ENCODE peak calls at places on chromosome 16, in four cellular contexts. Q, H, K and I are unnamed samples.

GRCh38 chr16:28491080-28491969 is 549 bp downstream of the CLN3 start:
- DNase-seq in Q (peak; percentile 82), K (peak; percentile 72), H (no peak), I (peak; percentile 76)

GRCh38 chr16:3503513-3503912 is 2.7 kb downstream of the CLUAP1 start:
- DNase-seq in Q (peak; percentile 48), H (peak; percentile 73), K (no peak), I (peak; percentile 37)

GRCh38 chr16:54936979-54937672 is 6.5 kb downstream of the IRX5 start:
- DNase-seq in K (no peak), H (no peak), Q (peak; percentile 85), I (peak; percentile 90)

GRCh38 chr16:3119701-3120408 is 7.5 kb downstream of the ZNF205 start:
- DNase-seq in Q (no peak), K (no peak), H (no peak), I (peak; percentile 57)

GRCh38 chr16:23319861-23320615 is 17.9 kb downstream of the SCNN1B start:
- DNase-seq in Q (no peak), H (no peak), K (no peak), I (no peak)

GRCh38 chr16:87938412-87938949 is 2.2 kb upstream of the CA5A start:
- DNase-seq in K (no peak), Q (no peak), H (no peak), I (no peak)

GRCh38 chr16:85995591-85996461 is 96.9 kb downstream of the IRF8 start:
- DNase-seq in Q (peak; percentile 50), K (no peak), H (no peak), I (no peak)

GRCh38 chr16:82987767-82988166 is 361.0 kb downstream of the CDH13 start:
- DNase-seq in Q (no peak), K (no peak), H (no peak), I (no peak)

GRCh38 chr16:31094088-31094423 is 541 bp downstream of the VKORC1 start:
- DNase-seq in Q (peak; percentile 68), H (no peak), K (no peak), I (no peak)

GRCh38 chr16:69110406-69110805 is 5.0 kb downstream of the HAS3 start:
- DNase-seq in K (no peak), H (no peak), Q (no peak), I (peak; percentile 15)

GRCh38 chr16:30166202-30166902 is 17.1 kb upstream of the CORO1A start:
- DNase-seq in Q (no peak), K (no peak), H (no peak), I (no peak)

GRCh38 chr16:84511821-84512220 is 7.4 kb upstream of the MEAK7 start:
- DNase-seq in H (no peak), Q (peak; percentile 46), K (no peak), I (peak; percentile 40)

GRCh38 chr16:75189638-75190245 is 17.2 kb downstream of the CTRB2 start:
- DNase-seq in Q (no peak), K (no peak), H (no peak), I (no peak)

GRCh38 chr16:17476414-17477259 is 5.9 kb upstream of the XYLT1 start:
- DNase-seq in H (peak; percentile 30), K (no peak), Q (no peak), I (no peak)

GRCh38 chr16:46811682-46812081 is 19.3 kb downstream of the C16orf87 start:
- DNase-seq in H (no peak), Q (no peak), K (no peak), I (no peak)

GRCh38 chr16:52050418-52050817 is 496.5 kb downstream of the TOX3 start:
- DNase-seq in K (no peak), H (no peak), Q (no peak), I (no peak)

GRCh38 chr16:2751577-2752034 is 832 bp upstream of the SRRM2 start:
- DNase-seq in H (no peak), K (no peak), Q (no peak), I (no peak)

GRCh38 chr16:2740476-2740875 is 12.0 kb upstream of the SRRM2 start:
- DNase-seq in Q (no peak), H (no peak), K (no peak), I (no peak)

GRCh38 chr16:55703003-55704001 is 47.5 kb downstream of the SLC6A2 start:
- DNase-seq in K (no peak), Q (no peak), H (no peak), I (no peak)

GRCh38 chr16:65965632-65966031 is 400.9 kb upstream of the CDH5 start:
- DNase-seq in H (no peak), K (no peak), Q (no peak), I (no peak)

GRCh38 chr16:85800321-85800669 is 800 bp downstream of the COX4I1 start:
- DNase-seq in H (peak; percentile 80), Q (no peak), K (no peak), I (no peak)

GRCh38 chr16:47524007-47524405 is 62.9 kb downstream of the PHKB start:
- DNase-seq in K (no peak), H (no peak), Q (no peak), I (no peak)

GRCh38 chr16:30458561-30459394 is 13.1 kb upstream of the SEPHS2 start:
- DNase-seq in Q (no peak), K (no peak), H (peak; percentile 76), I (peak; percentile 84)

GRCh38 chr16:29857133-29857760 is 5.8 kb downstream of the CDIPT start:
- DNase-seq in K (no peak), Q (no peak), H (no peak), I (no peak)

GRCh38 chr16:48978501-48978900 is 303.1 kb downstream of the CBLN1 start:
- DNase-seq in Q (no peak), K (no peak), H (no peak), I (no peak)

GRCh38 chr16:89599451-89599858 is 14.0 kb upstream of the DPEP1 start:
- DNase-seq in Q (peak; percentile 55), K (no peak), H (peak; percentile 59), I (no peak)

GRCh38 chr16:74936902-74937560 is 47.9 kb downstream of the WDR59 start:
- DNase-seq in H (no peak), K (no peak), Q (no peak), I (no peak)

GRCh38 chr16:58882292-58882691 is 148.2 kb upstream of the GOT2 start:
- DNase-seq in H (no peak), K (no peak), Q (no peak), I (no peak)

GRCh38 chr16:48531011-48531962 is 78.7 kb downstream of the N4BP1 start:
- DNase-seq in K (no peak), Q (peak; percentile 74), H (no peak), I (peak; percentile 23)

GRCh38 chr16:82631701-82632685 is 5.2 kb downstream of the CDH13 start:
- DNase-seq in Q (no peak), H (no peak), K (peak; percentile 70), I (no peak)

GRCh38 chr16:11521019-11521418 is 65.7 kb downstream of the LITAF start:
- DNase-seq in Q (no peak), H (no peak), K (no peak), I (no peak)
- H3K27ac ChIP-seq in Q (no peak overlapping the region), H (no peak overlapping the region), K (no peak overlapping the region), I (no peak overlapping the region)

DNA sequence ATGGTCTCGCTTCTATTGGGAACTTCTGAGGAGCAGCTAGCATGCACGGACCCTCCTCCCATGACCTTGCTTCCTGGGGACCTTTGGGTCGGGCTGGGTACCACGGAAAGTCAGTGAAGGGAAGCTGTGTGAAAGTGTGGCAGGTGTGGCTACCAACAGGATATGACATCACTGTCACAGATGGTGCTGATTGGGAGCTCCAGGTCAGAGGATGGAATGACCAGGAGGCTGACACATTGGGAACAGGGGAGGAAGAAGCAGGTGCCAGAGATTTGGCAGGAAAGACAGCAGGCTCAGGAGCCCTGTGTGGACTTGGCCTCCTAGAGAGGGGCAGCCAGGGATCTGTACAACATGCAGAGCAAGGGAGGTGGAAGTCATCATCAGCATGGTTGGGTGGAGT is 34.0 kb downstream of the CPNE2 start:
- DNase-seq in Q (no peak), K (no peak), H (no peak), I (no peak)
- H3K4me3 ChIP-seq in Q (no peak overlapping the region), K (no peak overlapping the region), H (no peak overlapping the region), I (no peak overlapping the region)

GRCh38 chr16:1312903-1313302 is 3.5 kb downstream of the UBE2I start:
- DNase-seq in H (peak; percentile 15), K (no peak), Q (no peak), I (no peak)
- H3K27ac ChIP-seq in H (no peak overlapping the region), K (no peak overlapping the region), Q (no peak overlapping the region), I (no peak overlapping the region)

DNA sequence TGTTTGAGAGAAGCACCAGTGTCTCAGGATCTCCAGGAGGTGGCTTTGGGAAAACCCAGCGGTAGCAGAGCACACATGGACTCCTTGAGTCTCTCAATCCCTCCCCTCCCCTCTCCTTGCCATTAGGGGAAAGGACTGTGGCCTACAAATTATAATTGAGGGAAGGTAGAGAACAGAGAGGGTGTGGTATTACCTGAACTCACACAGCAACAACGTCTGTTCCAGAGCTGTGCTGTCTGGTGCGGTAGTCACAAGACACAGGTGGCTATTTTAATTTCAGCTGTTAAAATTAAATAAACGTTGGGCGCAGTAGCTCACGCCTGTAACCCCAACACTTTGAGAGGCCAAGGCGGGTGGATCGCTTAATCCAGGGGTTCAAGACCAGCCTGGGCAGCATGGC is 110.2 kb downstream of the ABCC6 start:
- DNase-seq in H (no peak), K (no peak), Q (no peak), I (no peak)
- H3K4me3 ChIP-seq in H (no peak overlapping the region), K (no peak overlapping the region), Q (no peak overlapping the region), I (no peak overlapping the region)

GRCh38 chr16:57419506-57419905 is 14.9 kb downstream of the CCL17 start:
- DNase-seq in Q (no peak), K (no peak), H (no peak), I (no peak)
- H3K27ac ChIP-seq in Q (no peak overlapping the region), K (peak overlapping the region; percentile 82), H (no peak overlapping the region), I (no peak overlapping the region)

DNA sequence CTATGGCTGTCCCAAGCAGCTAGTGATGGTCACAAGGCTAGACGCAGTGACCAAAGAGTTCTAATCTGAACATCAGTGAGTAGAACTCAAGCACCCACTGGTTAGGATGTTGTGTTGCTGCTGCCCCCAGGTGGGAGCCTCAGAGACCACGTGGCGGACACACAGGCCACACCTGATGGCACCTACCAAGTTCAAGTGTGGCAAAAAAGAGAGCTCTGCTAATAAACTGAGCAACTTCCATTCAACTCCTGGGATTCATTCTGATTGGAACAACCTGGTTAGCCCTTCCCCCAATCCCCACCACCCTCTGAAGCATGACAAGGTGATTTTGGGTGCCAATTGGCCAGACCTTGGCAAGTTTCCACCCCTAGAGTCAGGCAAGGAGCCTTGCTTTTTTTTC is 3.5 kb upstream of the LCMT1 start:
- DNase-seq in Q (no peak), K (no peak), H (peak; percentile 77), I (no peak)
- H3K4me3 ChIP-seq in Q (no peak overlapping the region), K (no peak overlapping the region), H (no peak overlapping the region), I (no peak overlapping the region)